ENCODE peak calls at places on chromosomes 5 and 9, in five cellular contexts. One of them, this sample, is unnamed.

GRCh38 chr9:120892748-120893584 is 16.0 kb upstream of the PHF19 start:
- DNase-seq in HFFc6: peak; percentile 63
- DNase-seq in LoVo: peak; percentile 45
- DNase-seq in memory B cell: no peak
- DNase-seq in CD8-positive, alpha-beta T cell: no peak
- DNase-seq in this sample: no peak

GRCh38 chr5:140966293-140967225 is at the start of gene PCDHAC2:
- DNase-seq in HFFc6: no peak
- DNase-seq in LoVo: peak; percentile 29
- DNase-seq in memory B cell: no peak
- DNase-seq in CD8-positive, alpha-beta T cell: no peak
- DNase-seq in this sample: peak; percentile 68

GRCh38 chr5:158388018-158388417 is 529.1 kb upstream of the CLINT1 start:
- DNase-seq in HFFc6: no peak
- DNase-seq in LoVo: no peak
- DNase-seq in memory B cell: no peak
- DNase-seq in CD8-positive, alpha-beta T cell: no peak
- DNase-seq in this sample: no peak

GRCh38 chr9:127904518-127904887 is 5.1 kb upstream of the ST6GALNAC6 start:
- DNase-seq in HFFc6: no peak
- DNase-seq in LoVo: no peak
- DNase-seq in memory B cell: no peak
- DNase-seq in CD8-positive, alpha-beta T cell: no peak
- DNase-seq in this sample: no peak

GRCh38 chr5:35101016-35101415 is 53.3 kb upstream of the AGXT2 start:
- DNase-seq in HFFc6: no peak
- DNase-seq in LoVo: no peak
- DNase-seq in memory B cell: no peak
- DNase-seq in CD8-positive, alpha-beta T cell: no peak
- DNase-seq in this sample: no peak

GRCh38 chr5:137896560-137896959 is 7.3 kb downstream of the PKD2L2 start:
- DNase-seq in HFFc6: no peak
- DNase-seq in LoVo: no peak
- DNase-seq in memory B cell: no peak
- DNase-seq in CD8-positive, alpha-beta T cell: no peak
- DNase-seq in this sample: no peak

GRCh38 chr9:84851935-84852585 is 182.5 kb downstream of the NTRK2 start:
- DNase-seq in HFFc6: peak; percentile 82
- DNase-seq in LoVo: peak; percentile 83
- DNase-seq in memory B cell: no peak
- DNase-seq in CD8-positive, alpha-beta T cell: no peak
- DNase-seq in this sample: peak; percentile 94

GRCh38 chr9:127402401-127403090 is 5.6 kb downstream of the SLC2A8 start:
- DNase-seq in HFFc6: no peak
- DNase-seq in LoVo: no peak
- DNase-seq in memory B cell: no peak
- DNase-seq in CD8-positive, alpha-beta T cell: no peak
- DNase-seq in this sample: no peak

GRCh38 chr9:90965911-90966290 is 164.3 kb downstream of the SYK start:
- DNase-seq in HFFc6: no peak
- DNase-seq in LoVo: no peak
- DNase-seq in memory B cell: no peak
- DNase-seq in CD8-positive, alpha-beta T cell: no peak
- DNase-seq in this sample: no peak

GRCh38 chr5:55421074-55421529 is 113.3 kb downstream of the MTREX start:
- DNase-seq in HFFc6: peak; percentile 24
- DNase-seq in LoVo: no peak
- DNase-seq in memory B cell: no peak
- DNase-seq in CD8-positive, alpha-beta T cell: no peak
- DNase-seq in this sample: no peak

GRCh38 chr5:115850771-115851416 is 9.2 kb downstream of the AP3S1 start:
- DNase-seq in HFFc6: peak; percentile 63
- DNase-seq in LoVo: peak; percentile 66
- DNase-seq in memory B cell: no peak
- DNase-seq in CD8-positive, alpha-beta T cell: no peak
- DNase-seq in this sample: no peak

GRCh38 chr5:127936439-127936972 is 147.1 kb upstream of the SLC12A2 start:
- DNase-seq in HFFc6: no peak
- DNase-seq in LoVo: no peak
- DNase-seq in memory B cell: no peak
- DNase-seq in CD8-positive, alpha-beta T cell: no peak
- DNase-seq in this sample: no peak

GRCh38 chr9:122258886-122259415 is 5.7 kb downstream of the RBM18 start:
- DNase-seq in HFFc6: no peak
- DNase-seq in LoVo: no peak
- DNase-seq in memory B cell: no peak
- DNase-seq in CD8-positive, alpha-beta T cell: no peak
- DNase-seq in this sample: no peak

GRCh38 chr5:78644129-78644528 is 4.4 kb downstream of the LHFPL2 start:
- DNase-seq in HFFc6: no peak
- DNase-seq in LoVo: no peak
- DNase-seq in memory B cell: no peak
- DNase-seq in CD8-positive, alpha-beta T cell: no peak
- DNase-seq in this sample: no peak

GRCh38 chr9:97349400-97349799 is 41.9 kb downstream of the CCDC180 start:
- DNase-seq in HFFc6: no peak
- DNase-seq in LoVo: no peak
- DNase-seq in memory B cell: no peak
- DNase-seq in CD8-positive, alpha-beta T cell: no peak
- DNase-seq in this sample: no peak

GRCh38 chr9:134112561-134112960 is 23.3 kb upstream of the WDR5 start:
- DNase-seq in HFFc6: no peak
- DNase-seq in LoVo: no peak
- DNase-seq in memory B cell: no peak
- DNase-seq in CD8-positive, alpha-beta T cell: no peak
- DNase-seq in this sample: no peak